ENCODE peak calls at places on chromosomes 16 and 17, in nine cellular contexts. C is amygdala; H is LoVo; K is CD4-positive, CD25-positive, alpha-beta regulatory T cell; E is left lung; G is HCEC 1CT; B is HS-27A; U is NCI-H2081; X is NCI-H1048. W is an unnamed sample.

GRCh38 chr17:79752175-79752574 is 21.4 kb downstream of the ENPP7 start:
- DNase-seq in C (no peak), H (no peak), K (no peak), E (peak; percentile 44), G (no peak), B (no peak), U (no peak), X (no peak), W (no peak)

GRCh38 chr17:6187836-6188235 is 117.7 kb downstream of the WSCD1 start:
- DNase-seq in C (no peak), H (no peak), K (no peak), E (no peak), G (no peak), B (no peak), U (no peak), X (no peak), W (no peak)

GRCh38 chr17:1946021-1946932 is 78.9 kb downstream of the RTN4RL1 start:
- DNase-seq in C (no peak), H (no peak), K (no peak), E (no peak), G (no peak), B (no peak), U (no peak), X (no peak), W (no peak)

GRCh38 chr17:30093463-30094147 is 23.0 kb upstream of the NSRP1 start:
- DNase-seq in C (peak; percentile 15), H (peak; percentile 51), K (peak; percentile 27), E (no peak), G (peak; percentile 26), B (no peak), U (peak; percentile 35), X (no peak), W (no peak)

GRCh38 chr16:88782454-88783390 is 2.3 kb downstream of the PIEZO1 start:
- DNase-seq in C (no peak), H (no peak), K (peak; percentile 33), E (peak; percentile 82), G (peak; percentile 84), B (peak; percentile 80), U (no peak), X (no peak), W (peak; percentile 33)

GRCh38 chr16:10834766-10835165 is 16.2 kb upstream of the TVP23A start:
- DNase-seq in C (no peak), H (no peak), K (no peak), E (no peak), G (no peak), B (no peak), U (no peak), X (no peak), W (no peak)

GRCh38 chr16:69095179-69095578 is 10.3 kb upstream of the HAS3 start:
- DNase-seq in C (no peak), H (no peak), K (no peak), E (no peak), G (no peak), B (no peak), U (no peak), X (no peak), W (no peak)

GRCh38 chr17:2730764-2731353 is 18.6 kb downstream of the CCDC92B start:
- DNase-seq in C (no peak), H (no peak), K (no peak), E (no peak), G (no peak), B (no peak), U (no peak), X (no peak), W (no peak)

GRCh38 chr17:70096861-70097260 is 21.8 kb downstream of the KCNJ16 start:
- DNase-seq in C (no peak), H (no peak), K (no peak), E (no peak), G (no peak), B (no peak), U (no peak), X (no peak), W (no peak)

GRCh38 chr16:27365142-27366089 is 36.6 kb upstream of the IL21R start:
- DNase-seq in C (no peak), H (peak; percentile 60), K (no peak), E (no peak), G (peak; percentile 66), B (no peak), U (no peak), X (no peak), W (no peak)

GRCh38 chr17:42517516-42517915 is 18.5 kb upstream of the NAGLU start:
- DNase-seq in C (peak; percentile 20), H (peak; percentile 47), K (peak; percentile 64), E (peak; percentile 93), G (peak; percentile 96), B (no peak), U (peak; percentile 72), X (no peak), W (peak; percentile 87)

GRCh38 chr16:72468582-72468981 is 296.6 kb upstream of the PMFBP1 start:
- DNase-seq in C (no peak), H (no peak), K (no peak), E (no peak), G (peak; percentile 31), B (no peak), U (no peak), X (no peak), W (no peak)

GRCh38 chr16:72537684-72538083 is 365.7 kb upstream of the PMFBP1 start:
- DNase-seq in C (no peak), H (no peak), K (no peak), E (no peak), G (peak; percentile 81), B (peak; percentile 79), U (no peak), X (no peak), W (no peak)

GRCh38 chr16:68382296-68382718 is 66.0 kb downstream of the SMPD3 start:
- DNase-seq in C (no peak), H (no peak), K (no peak), E (peak; percentile 67), G (no peak), B (no peak), U (no peak), X (no peak), W (no peak)

GRCh38 chr16:54506691-54507090 is 220.1 kb upstream of the IRX3 start:
- DNase-seq in C (no peak), H (no peak), K (no peak), E (no peak), G (no peak), B (no peak), U (peak; percentile 31), X (no peak), W (no peak)

GRCh38 chr16:5005916-5006315 is 27.8 kb downstream of the NAGPA start:
- DNase-seq in C (no peak), H (no peak), K (no peak), E (peak; percentile 31), G (no peak), B (no peak), U (no peak), X (no peak), W (no peak)

GRCh38 chr16:10992797-10993196 is 48.4 kb downstream of the CLEC16A start:
- DNase-seq in C (no peak), H (peak; percentile 51), K (no peak), E (no peak), G (peak; percentile 92), B (no peak), U (no peak), X (no peak), W (peak; percentile 46)

GRCh38 chr17:34285304-34285792 is at the start of gene CCL11:
- DNase-seq in C (no peak), H (no peak), K (no peak), E (no peak), G (no peak), B (no peak), U (no peak), X (no peak), W (no peak)

GRCh38 chr17:72565006-72565405 is 444.2 kb downstream of the SOX9 start:
- DNase-seq in C (no peak), H (no peak), K (no peak), E (no peak), G (no peak), B (no peak), U (no peak), X (no peak), W (no peak)

GRCh38 chr16:4414187-4414909 is 2.0 kb downstream of the CORO7 start:
- DNase-seq in C (no peak), H (no peak), K (peak; percentile 77), E (no peak), G (no peak), B (no peak), U (peak; percentile 55), X (no peak), W (peak; percentile 21)

GRCh38 chr17:62093188-62094155 is 28.4 kb upstream of the MED13 start:
- DNase-seq in C (no peak), H (peak; percentile 34), K (no peak), E (no peak), G (peak; percentile 93), B (no peak), U (no peak), X (no peak), W (no peak)

GRCh38 chr17:79835470-79835899 is 3.8 kb downstream of the CBX4 start:
- DNase-seq in C (no peak), H (no peak), K (no peak), E (no peak), G (no peak), B (no peak), U (no peak), X (no peak), W (no peak)

GRCh38 chr16:1688807-1689560 is 10.9 kb downstream of the JPT2 start:
- DNase-seq in C (no peak), H (peak; percentile 8), K (no peak), E (no peak), G (no peak), B (no peak), U (no peak), X (no peak), W (no peak)

GRCh38 chr16:82344157-82344556 is 174.1 kb upstream of the MPHOSPH6 start:
- DNase-seq in C (no peak), H (no peak), K (no peak), E (no peak), G (peak; percentile 10), B (no peak), U (peak; percentile 1), X (no peak), W (no peak)

GRCh38 chr16:68227183-68227793 is 8.6 kb downstream of the ESRP2 start:
- DNase-seq in C (no peak), H (no peak), K (no peak), E (no peak), G (no peak), B (no peak), U (no peak), X (no peak), W (no peak)

GRCh38 chr16:54489225-54489781 is 202.7 kb upstream of the IRX3 start:
- DNase-seq in C (no peak), H (no peak), K (no peak), E (no peak), G (no peak), B (no peak), U (peak; percentile 61), X (no peak), W (no peak)

GRCh38 chr17:2085648-2085949 is 30.7 kb downstream of the HIC1 start:
- DNase-seq in C (no peak), H (no peak), K (no peak), E (no peak), G (peak; percentile 31), B (no peak), U (no peak), X (no peak), W (peak; percentile 74)

GRCh38 chr17:26818736-26819135 is 475.2 kb upstream of the WSB1 start:
- DNase-seq in C (no peak), H (no peak), K (no peak), E (no peak), G (no peak), B (no peak), U (no peak), X (no peak), W (no peak)

GRCh38 chr17:3800362-3801042 is 486 bp downstream of the ITGAE start:
- DNase-seq in C (no peak), H (no peak), K (no peak), E (no peak), G (no peak), B (no peak), U (no peak), X (no peak), W (no peak)